ENCODE peak calls at places on chromosomes 13 and 19, in nine cellular contexts. U, P, Z, Q, M, O, Y, L and N are unnamed samples.

GRCh38 chr13:36814465-36814864 is 4.6 kb upstream of the RFXAP start:
- DNase-seq in U (no peak), P (no peak), Z (no peak), Q (no peak), M (no peak), O (no peak), Y (no peak), L (peak; percentile 46), N (no peak)

GRCh38 chr19:41746593-41747227 is 8.6 kb upstream of the CEACAM6 start:
- DNase-seq in U (peak; percentile 36), P (no peak), Z (peak; percentile 12), Q (peak; percentile 40), M (no peak), O (peak; percentile 61), Y (peak; percentile 44), L (peak; percentile 59), N (peak; percentile 68)

GRCh38 chr19:13843104-13843921 is 33.6 kb upstream of the NANOS3 start:
- DNase-seq in U (peak; percentile 37), P (no peak), Z (no peak), Q (peak; percentile 58), M (peak; percentile 75), O (no peak), Y (peak; percentile 33), L (peak; percentile 79), N (peak; percentile 81)

GRCh38 chr13:111539791-111540446 is 219.5 kb downstream of the TEX29 start:
- DNase-seq in U (no peak), P (no peak), Z (no peak), Q (no peak), M (no peak), O (no peak), Y (no peak), L (no peak), N (no peak)

GRCh38 chr19:31261019-31261595 is 88.1 kb downstream of the TSHZ3 start:
- DNase-seq in U (no peak), P (peak; percentile 9), Z (no peak), Q (peak; percentile 6), M (no peak), O (no peak), Y (no peak), L (no peak), N (no peak)

GRCh38 chr19:3420244-3420755 is 53.9 kb downstream of the NFIC start:
- DNase-seq in U (no peak), P (no peak), Z (no peak), Q (no peak), M (no peak), O (no peak), Y (no peak), L (no peak), N (no peak)

GRCh38 chr13:104641309-104641708 is 1575.1 kb upstream of the SLC10A2 start:
- DNase-seq in U (peak; percentile 32), P (no peak), Z (no peak), Q (peak; percentile 29), M (no peak), O (no peak), Y (no peak), L (no peak), N (peak; percentile 64)

GRCh38 chr19:23415561-23416191 is 20.4 kb upstream of the ZNF91 start:
- DNase-seq in U (no peak), P (no peak), Z (no peak), Q (peak; percentile 86), M (no peak), O (no peak), Y (peak; percentile 13), L (no peak), N (no peak)

GRCh38 chr19:34837262-34837661 is 64.2 kb upstream of the ZNF599 start:
- DNase-seq in U (no peak), P (no peak), Z (no peak), Q (peak; percentile 89), M (peak; percentile 56), O (no peak), Y (no peak), L (peak; percentile 45), N (no peak)

GRCh38 chr13:26050568-26051230 is 1.1 kb downstream of the SHISA2 start:
- DNase-seq in U (peak; percentile 46), P (no peak), Z (no peak), Q (peak; percentile 66), M (no peak), O (no peak), Y (peak; percentile 7), L (peak; percentile 19), N (peak; percentile 23)
- TF ChIP-seq CTCF in U (no peak), P (no peak), Z (no peak), Q (no peak), M (no peak), O (no peak), Y (no peak), L (no peak), N (no peak)

GRCh38 chr19:15268192-15268927 is 36.1 kb upstream of the EPHX3 start:
- DNase-seq in U (no peak), P (no peak), Z (no peak), Q (no peak), M (no peak), O (no peak), Y (no peak), L (no peak), N (peak; percentile 42)
- TF ChIP-seq CTCF in U (no peak), P (no peak), Z (no peak), Q (no peak), M (no peak), O (no peak), Y (no peak), L (no peak), N (no peak)

DNA sequence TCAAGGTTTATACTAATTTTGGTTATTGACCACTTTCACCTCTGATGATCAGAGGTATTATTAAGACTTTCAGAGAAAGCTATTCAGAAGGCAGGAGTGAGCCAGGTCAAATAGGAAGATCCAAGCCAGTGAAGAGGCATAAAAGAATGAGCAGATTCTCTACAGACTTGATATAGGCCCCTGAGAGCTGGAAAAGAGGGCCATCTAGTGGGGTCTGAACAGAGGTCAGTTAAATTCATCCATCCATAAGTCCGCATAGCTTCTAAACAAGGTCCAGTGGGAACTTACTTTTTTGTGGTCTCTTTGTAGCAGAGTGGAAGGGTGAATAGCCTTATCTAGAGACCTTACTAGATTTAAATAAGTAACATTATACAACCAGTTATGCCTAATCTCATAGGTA is 126.6 kb upstream of the UFM1 start:
- DNase-seq in U (peak; percentile 36), P (no peak), Z (no peak), Q (no peak), M (peak; percentile 19), O (no peak), Y (no peak), L (peak; percentile 59), N (no peak)
- TF ChIP-seq CTCF in U (peak; percentile 34), P (no peak), Z (no peak), Q (peak; percentile 35), M (peak; percentile 22), O (no peak), Y (no peak), L (peak; percentile 33), N (peak; percentile 28)

GRCh38 chr19:4624733-4625362 is 14.5 kb upstream of the TNFAIP8L1 start:
- DNase-seq in U (no peak), P (no peak), Z (no peak), Q (no peak), M (no peak), O (peak; percentile 35), Y (no peak), L (peak; percentile 40), N (no peak)
- TF ChIP-seq CTCF in U (peak; percentile 49), P (no peak), Z (peak; percentile 43), Q (peak; percentile 45), M (no peak), O (peak; percentile 9), Y (no peak), L (peak; percentile 40), N (peak; percentile 35)

GRCh38 chr19:57578487-57579205 is at the start of gene ZNF416:
- DNase-seq in U (peak; percentile 99), P (peak; percentile 98), Z (peak; percentile 97), Q (peak; percentile 98), M (peak; percentile 97), O (peak; percentile 99), Y (peak; percentile 98), L (peak; percentile 99), N (peak; percentile 100)
- TF ChIP-seq CTCF in U (peak; percentile 4), P (no peak), Z (no peak), Q (peak; percentile 38), M (no peak), O (peak; percentile 7), Y (no peak), L (peak; percentile 7), N (peak; percentile 3)

DNA sequence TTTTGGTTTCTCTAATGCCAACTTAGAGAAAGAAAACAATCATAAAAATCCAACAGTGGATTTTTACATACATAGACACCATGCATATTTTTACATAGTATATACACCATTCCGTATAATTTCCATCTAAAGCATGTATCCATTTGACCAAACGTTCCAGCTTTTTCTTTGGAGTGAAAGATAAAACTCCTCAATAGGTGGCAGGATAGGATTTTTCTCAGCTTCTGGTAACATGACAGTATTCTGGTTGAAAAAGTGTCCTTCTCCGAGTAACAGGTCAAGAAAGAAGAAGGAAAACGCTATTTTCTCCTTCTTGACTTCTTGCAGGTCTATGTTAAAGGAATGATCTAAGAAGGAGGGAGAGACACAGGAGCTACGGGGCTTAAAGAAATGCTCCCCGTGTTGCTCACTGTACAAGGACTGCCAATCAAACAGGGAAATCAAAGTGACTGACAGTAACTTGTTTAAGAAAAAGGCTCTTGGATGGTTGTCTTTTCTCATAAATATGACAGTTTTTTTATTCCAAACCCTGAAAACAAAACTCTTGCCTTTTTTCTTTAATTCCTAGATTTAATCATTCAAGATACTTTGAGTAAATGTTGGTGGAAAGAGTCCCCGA is 11.5 kb downstream of the FLT1 start:
- DNase-seq in U (no peak), P (no peak), Z (no peak), Q (no peak), M (no peak), O (no peak), Y (no peak), L (no peak), N (no peak)
- TF ChIP-seq CTCF in U (no peak), P (no peak), Z (no peak), Q (no peak), M (no peak), O (no peak), Y (no peak), L (no peak), N (peak; percentile 3)

GRCh38 chr19:7196721-7197168 is 97.5 kb downstream of the INSR start:
- DNase-seq in U (no peak), P (peak; percentile 26), Z (no peak), Q (no peak), M (peak; percentile 95), O (no peak), Y (no peak), L (peak; percentile 36), N (no peak)

GRCh38 chr19:7197169-7197759 is 97.0 kb downstream of the INSR start:
- DNase-seq in U (peak; percentile 94), P (peak; percentile 81), Z (peak; percentile 52), Q (peak; percentile 90), M (peak; percentile 96), O (peak; percentile 94), Y (peak; percentile 86), L (peak; percentile 96), N (peak; percentile 96)

GRCh38 chr19:7199613-7200533 is 94.3 kb downstream of the INSR start:
- DNase-seq in U (no peak), P (no peak), Z (no peak), Q (no peak), M (no peak), O (no peak), Y (no peak), L (no peak), N (peak; percentile 24)

GRCh38 chr19:7200739-7201138 is 93.5 kb downstream of the INSR start:
- DNase-seq in U (no peak), P (no peak), Z (no peak), Q (no peak), M (no peak), O (peak; percentile 42), Y (no peak), L (no peak), N (no peak)

GRCh38 chr19:7197760-7198696 is 96.2 kb downstream of the INSR start:
- DNase-seq in U (peak; percentile 95), P (peak; percentile 78), Z (peak; percentile 68), Q (peak; percentile 97), M (peak; percentile 92), O (peak; percentile 97), Y (peak; percentile 97), L (peak; percentile 97), N (peak; percentile 96)
- TF ChIP-seq CTCF in U (no peak), P (no peak), Z (no peak), Q (peak; percentile 27), M (no peak), O (peak; percentile 32), Y (no peak), L (no peak), N (no peak)